ENCODE peak calls at places on chromosomes 12 and 14, in ten cellular contexts. A is ascending aorta, Q is RWPE1, T is right lobe of liver, N is body of pancreas, C is HepG2, P is A549, H is cardiac fibroblast, F is suprapubic skin, M is endothelial cell. O is an unnamed sample.

GRCh38 chr12:47361389-47362031 is 281.8 kb upstream of the AMIGO2 start:
- DNase-seq in T (no peak), A (no peak), M (peak), P (peak), N (peak), F (no peak), H (no peak), Q (peak), C (no peak), O (no peak)

GRCh38 chr14:44279357-44279756 is 227.7 kb downstream of the FSCB start:
- DNase-seq in H (no peak), A (no peak), P (no peak), C (no peak), Q (no peak), N (no peak), T (no peak), M (no peak), F (no peak), O (no peak)

GRCh38 chr14:93231129-93231979 is 24.3 kb downstream of the UBR7 start:
- DNase-seq in Q (peak), M (no peak), P (peak), N (peak), C (no peak), F (no peak), T (no peak), A (no peak), H (peak), O (no peak)

GRCh38 chr14:74302160-74302628 is 540 bp downstream of the ABCD4 start:
- DNase-seq in P (peak), Q (peak), N (no peak), A (no peak), C (peak), T (no peak), F (no peak), M (no peak), H (peak), O (no peak)

GRCh38 chr12:14710632-14711324 is 14.4 kb upstream of the GUCY2C start:
- DNase-seq in A (no peak), C (no peak), M (no peak), H (no peak), T (no peak), N (no peak), P (no peak), Q (no peak), F (no peak), O (no peak)

GRCh38 chr12:12098689-12099010 is 27.9 kb downstream of the BCL2L14 start:
- DNase-seq in H (no peak), T (no peak), A (no peak), C (no peak), M (no peak), F (no peak), N (no peak), Q (no peak), P (no peak), O (no peak)

GRCh38 chr14:59215353-59215752 is 26.9 kb downstream of the DAAM1 start:
- DNase-seq in N (peak), F (peak), C (peak), H (peak), P (no peak), A (peak), M (no peak), T (peak), Q (no peak), O (no peak)

GRCh38 chr14:57930241-57930975 is 64.5 kb upstream of the SLC35F4 start:
- DNase-seq in M (no peak), A (no peak), T (no peak), Q (no peak), F (no peak), H (no peak), N (no peak), P (no peak), C (no peak), O (no peak)

GRCh38 chr12:96985515-96986362 is 78.7 kb downstream of the NEDD1 start:
- DNase-seq in F (no peak), T (peak), C (no peak), Q (peak), A (no peak), M (peak), H (peak), N (peak), P (peak), O (no peak)

GRCh38 chr14:59283380-59283779 is 94.9 kb downstream of the DAAM1 start:
- DNase-seq in F (no peak), T (no peak), H (peak), N (no peak), M (no peak), P (no peak), Q (no peak), A (no peak), C (peak), O (no peak)

GRCh38 chr12:124395284-124395752 is 100.4 kb downstream of the RFLNA start:
- DNase-seq in T (no peak), N (peak), F (no peak), M (no peak), P (peak), C (no peak), Q (no peak), H (no peak), A (no peak), O (no peak)

GRCh38 chr14:50883827-50884197 is 12.0 kb downstream of the ABHD12B start:
- DNase-seq in H (no peak), N (no peak), M (no peak), C (no peak), F (no peak), T (no peak), Q (no peak), P (no peak), A (no peak), O (no peak)

GRCh38 chr12:18798445-18799139 is 60.7 kb downstream of the CAPZA3 start:
- DNase-seq in A (no peak), Q (no peak), T (no peak), P (no peak), N (no peak), C (peak), F (no peak), H (peak), M (no peak), O (no peak)

GRCh38 chr12:94795520-94795919 is 145.2 kb upstream of the TMCC3 start:
- DNase-seq in Q (peak), M (no peak), H (peak), C (no peak), P (peak), A (no peak), N (no peak), T (no peak), F (no peak), O (no peak)

GRCh38 chr12:94134226-94134795 is 14.1 kb upstream of the PLXNC1 start:
- DNase-seq in H (peak), N (no peak), M (peak), T (no peak), P (peak), C (peak), A (no peak), F (no peak), Q (peak), O (no peak)

GRCh38 chr12:62738105-62738504 is 196.8 kb downstream of the PPM1H start:
- DNase-seq in Q (no peak), A (no peak), N (no peak), H (no peak), T (no peak), F (no peak), M (no peak), P (no peak), C (no peak), O (no peak)

GRCh38 chr12:70309348-70309747 is 56.7 kb upstream of the KCNMB4 start:
- DNase-seq in N (no peak), F (no peak), Q (no peak), C (no peak), H (no peak), M (no peak), P (no peak), T (no peak), A (no peak), O (no peak)

GRCh38 chr12:8644345-8645248 is 18.0 kb downstream of the MFAP5 start:
- DNase-seq in N (no peak), Q (no peak), M (no peak), C (no peak), T (no peak), F (no peak), P (no peak), H (no peak), A (no peak), O (no peak)

GRCh38 chr12:125683748-125684381 is 618.6 kb downstream of the AACS start:
- DNase-seq in M (peak), Q (no peak), C (peak), P (peak), A (no peak), H (no peak), T (peak), N (peak), F (no peak), O (no peak)
- TF ChIP-seq CTCF in M (peak), Q (no peak), C (peak), P (no peak), A (no peak), H (no peak), T (peak), N (peak), F (no peak), O (no peak)

GRCh38 chr14:70096866-70097265 is 91.9 kb downstream of the SLC8A3 start:
- DNase-seq in N (no peak), T (no peak), C (peak), A (no peak), F (no peak), H (peak), Q (peak), P (peak), M (peak), O (no peak)
- TF ChIP-seq CTCF in N (no peak), T (no peak), C (peak), A (no peak), F (no peak), H (peak), Q (peak), P (no peak), M (peak), O (no peak)

DNA sequence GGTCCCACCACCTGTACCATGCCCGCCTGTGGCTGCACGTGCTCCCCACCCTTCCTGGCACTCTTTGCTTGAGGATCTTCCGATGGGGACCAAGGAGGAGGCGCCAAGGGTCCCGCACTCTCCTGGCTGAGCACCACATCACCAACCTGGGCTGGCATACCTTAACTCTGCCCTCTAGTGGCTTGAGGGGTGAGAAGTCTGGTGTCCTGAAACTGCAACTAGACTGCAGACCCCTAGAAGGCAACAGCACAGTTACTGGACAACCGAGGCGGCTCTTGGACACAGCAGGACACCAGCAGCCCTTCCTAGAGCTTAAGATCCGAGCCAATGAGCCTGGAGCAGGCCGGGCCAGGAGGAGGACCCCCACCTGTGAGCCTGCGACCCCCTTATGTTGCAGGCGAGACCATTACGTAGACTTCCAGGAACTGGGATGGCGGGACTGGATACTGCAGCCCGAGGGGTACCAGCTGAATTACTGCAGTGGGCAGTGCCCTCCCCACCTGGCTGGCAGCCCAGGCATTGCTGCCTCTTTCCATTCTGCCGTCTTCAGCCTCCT is 1.1 kb downstream of the INHBE start:
- DNase-seq in T (peak), Q (no peak), H (peak), F (no peak), P (peak), N (no peak), A (no peak), C (peak), M (peak), O (no peak)
- TF ChIP-seq CTCF in T (peak), Q (peak), H (peak), F (no peak), P (peak), N (peak), A (no peak), C (peak), M (peak), O (no peak)

GRCh38 chr12:89421093-89421835 is 69.0 kb upstream of the DUSP6 start:
- DNase-seq in H (no peak), F (no peak), C (no peak), A (no peak), T (no peak), M (no peak), N (no peak), P (no peak), Q (no peak), O (no peak)
- TF ChIP-seq CTCF in H (no peak), F (no peak), C (peak), A (no peak), T (peak), M (no peak), N (no peak), P (no peak), Q (no peak), O (no peak)

GRCh38 chr14:67973415-67973814 is 153.8 kb downstream of the RAD51B start:
- DNase-seq in A (no peak), N (no peak), Q (no peak), H (no peak), C (no peak), P (no peak), M (no peak), F (no peak), T (no peak), O (no peak)
- TF ChIP-seq CTCF in A (no peak), N (no peak), Q (no peak), H (no peak), C (no peak), P (no peak), M (no peak), F (no peak), T (no peak), O (no peak)

GRCh38 chr12:52506858-52507715 is 13.1 kb downstream of the KRT5 start:
- DNase-seq in A (no peak), M (no peak), N (peak), P (peak), T (no peak), C (peak), F (no peak), Q (no peak), H (peak), O (no peak)
- TF ChIP-seq CTCF in A (peak), M (peak), N (peak), P (peak), T (peak), C (peak), F (peak), Q (peak), H (peak), O (no peak)

GRCh38 chr14:72023128-72024042 is 91.2 kb downstream of the RGS6 start:
- DNase-seq in Q (peak), C (no peak), H (no peak), N (no peak), T (no peak), M (no peak), P (no peak), A (no peak), F (no peak), O (no peak)

GRCh38 chr14:72024504-72024903 is 92.3 kb downstream of the RGS6 start:
- DNase-seq in Q (no peak), H (no peak), N (no peak), A (no peak), M (no peak), P (no peak), T (no peak), F (no peak), C (no peak), O (no peak)

DNA sequence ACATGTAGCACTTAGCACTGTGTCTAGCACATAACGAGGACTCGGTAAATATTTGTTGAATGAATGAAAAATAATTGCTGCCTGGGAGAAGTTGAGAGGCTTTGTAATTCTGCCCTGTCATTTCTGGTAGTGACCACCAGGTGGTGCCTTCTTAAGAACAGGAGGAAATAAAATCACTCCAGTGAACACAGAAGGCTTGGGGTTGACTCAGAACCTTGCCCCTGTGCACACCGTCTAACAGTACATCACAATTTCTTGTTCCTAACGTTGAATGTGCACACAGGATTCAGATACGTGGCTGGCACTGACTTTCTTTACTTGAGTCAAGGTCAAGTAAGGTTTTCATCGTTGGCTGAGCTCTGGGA is 91.8 kb downstream of the RGS6 start:
- DNase-seq in A (no peak), F (no peak), C (peak), M (peak), Q (peak), P (peak), N (peak), T (no peak), H (peak), O (no peak)
- TF ChIP-seq CTCF in A (no peak), F (no peak), C (peak), M (peak), Q (peak), P (no peak), N (peak), T (peak), H (peak), O (peak)